ENCODE peak calls at places on chromosomes 6 and 20, in five cellular contexts. One of them, this sample, is unnamed. For H3K27me3, the result is how much of the 10 kb centered on the place peaks cover.

GRCh38 chr6:402901-403658 is 11.5 kb downstream of the IRF4 start:
- DNase-seq in HCT116: no peak
- DNase-seq in H1: no peak
- DNase-seq in GM12878: no peak
- DNase-seq in SK-N-SH: no peak
- DNase-seq in this sample: no peak

GRCh38 chr6:70166088-70166958 is 136.6 kb downstream of the COL9A1 start:
- DNase-seq in SK-N-SH: no peak
- DNase-seq in GM12878: no peak
- DNase-seq in H1: peak
- DNase-seq in HCT116: peak
- DNase-seq in this sample: peak

GRCh38 chr20:32072168-32072721 is 20.2 kb downstream of the HCK start:
- DNase-seq in H1: no peak
- DNase-seq in GM12878: no peak
- DNase-seq in HCT116: no peak
- DNase-seq in SK-N-SH: no peak
- DNase-seq in this sample: no peak

GRCh38 chr6:42095066-42095465 is 44.7 kb downstream of the TAF8 start:
- DNase-seq in GM12878: no peak
- DNase-seq in SK-N-SH: no peak
- DNase-seq in HCT116: no peak
- DNase-seq in H1: no peak
- DNase-seq in this sample: no peak

GRCh38 chr6:38755207-38755606 is 40.1 kb downstream of the DNAH8 start:
- DNase-seq in GM12878: no peak
- DNase-seq in SK-N-SH: no peak
- DNase-seq in HCT116: peak
- DNase-seq in H1: no peak
- DNase-seq in this sample: no peak

GRCh38 chr6:117449549-117450439 is 24.1 kb upstream of the ROS1 start:
- DNase-seq in GM12878: peak
- DNase-seq in H1: peak
- DNase-seq in HCT116: peak
- DNase-seq in SK-N-SH: peak
- DNase-seq in this sample: peak

GRCh38 chr6:106490453-106490852 is 129.9 kb downstream of the CRYBG1 start:
- DNase-seq in H1: no peak
- DNase-seq in GM12878: no peak
- DNase-seq in HCT116: no peak
- DNase-seq in SK-N-SH: no peak
- DNase-seq in this sample: no peak

GRCh38 chr6:43943781-43944250 is 173.8 kb downstream of the VEGFA start:
- DNase-seq in GM12878: no peak
- DNase-seq in HCT116: no peak
- DNase-seq in H1: no peak
- DNase-seq in SK-N-SH: no peak
- DNase-seq in this sample: no peak

GRCh38 chr6:159826004-159826403 is 25.9 kb downstream of the PNLDC1 start:
- DNase-seq in HCT116: no peak
- DNase-seq in SK-N-SH: no peak
- DNase-seq in H1: no peak
- DNase-seq in GM12878: no peak
- DNase-seq in this sample: no peak

GRCh38 chr6:154039231-154039842 is at the start of gene OPRM1:
- DNase-seq in H1: peak
- DNase-seq in GM12878: no peak
- DNase-seq in HCT116: no peak
- DNase-seq in SK-N-SH: peak
- DNase-seq in this sample: peak

GRCh38 chr20:59120491-59120890 is 43.1 kb upstream of the ZNF831 start:
- DNase-seq in H1: no peak
- DNase-seq in SK-N-SH: no peak
- DNase-seq in HCT116: no peak
- DNase-seq in GM12878: no peak
- DNase-seq in this sample: no peak

GRCh38 chr20:51221791-51222408 is 199.0 kb upstream of the KCNG1 start:
- DNase-seq in HCT116: peak
- DNase-seq in H1: peak
- DNase-seq in GM12878: no peak
- DNase-seq in SK-N-SH: no peak
- DNase-seq in this sample: no peak

GRCh38 chr6:155216312-155217028 is 47.3 kb upstream of the CLDN20 start:
- DNase-seq in SK-N-SH: no peak
- DNase-seq in HCT116: no peak
- DNase-seq in H1: no peak
- DNase-seq in GM12878: no peak
- DNase-seq in this sample: no peak
- TF ChIP-seq YY1 in SK-N-SH: no peak
- TF ChIP-seq YY1 in HCT116: no peak
- TF ChIP-seq YY1 in H1: no peak
- TF ChIP-seq YY1 in GM12878: no peak
- TF ChIP-seq YY1 in this sample: no peak

GRCh38 chr20:18056174-18057105 is 1.3 kb downstream of the OVOL2 start:
- DNase-seq in SK-N-SH: peak
- DNase-seq in HCT116: no peak
- DNase-seq in H1: peak
- DNase-seq in GM12878: no peak
- DNase-seq in this sample: no peak
- H3K27me3 ChIP-seq in SK-N-SH: half or more
- H3K27me3 ChIP-seq in HCT116: under half
- H3K27me3 ChIP-seq in H1: under half
- H3K27me3 ChIP-seq in GM12878: under half
- H3K27me3 ChIP-seq in this sample: half or more

GRCh38 chr6:14742171-14742570 is 503.7 kb upstream of the JARID2 start:
- DNase-seq in H1: no peak
- DNase-seq in GM12878: no peak
- DNase-seq in SK-N-SH: no peak
- DNase-seq in HCT116: no peak
- DNase-seq in this sample: no peak
- H3K9ac ChIP-seq in H1: no peak
- H3K9ac ChIP-seq in GM12878: no peak
- H3K9ac ChIP-seq in SK-N-SH: no peak
- H3K9ac ChIP-seq in HCT116: peak
- H3K9ac ChIP-seq in this sample: no peak

GRCh38 chr6:110656492-110656891 is 158.8 kb downstream of the CDK19 start:
- DNase-seq in SK-N-SH: no peak
- DNase-seq in GM12878: no peak
- DNase-seq in HCT116: no peak
- DNase-seq in H1: no peak
- DNase-seq in this sample: no peak
- TF ChIP-seq YY1 in SK-N-SH: no peak
- TF ChIP-seq YY1 in GM12878: no peak
- TF ChIP-seq YY1 in HCT116: no peak
- TF ChIP-seq YY1 in H1: no peak
- TF ChIP-seq YY1 in this sample: no peak

DNA sequence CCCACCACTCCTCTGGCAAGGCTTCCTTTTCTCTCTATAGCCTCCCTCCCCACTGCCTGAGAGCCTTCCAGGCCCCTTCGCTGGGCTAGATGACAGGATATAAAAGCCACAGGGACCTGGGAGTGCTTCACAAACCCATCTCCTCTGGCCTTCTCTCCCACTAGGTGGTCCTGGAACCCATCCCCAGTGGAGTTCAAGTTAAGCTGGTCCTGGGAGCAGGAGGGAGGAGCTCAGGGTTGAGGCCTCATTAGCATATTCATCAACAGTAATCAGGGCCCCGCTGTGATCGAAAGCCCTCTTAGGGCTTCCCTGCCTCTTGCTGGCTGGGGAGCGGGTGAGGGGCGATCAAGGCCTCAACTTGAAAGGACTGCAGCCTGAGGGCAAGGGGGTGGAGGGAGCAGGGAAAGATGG is 9.1 kb downstream of the EBF4 start:
- DNase-seq in H1: peak
- DNase-seq in SK-N-SH: no peak
- DNase-seq in GM12878: no peak
- DNase-seq in HCT116: no peak
- DNase-seq in this sample: peak
- H3K27me3 ChIP-seq in H1: under half
- H3K27me3 ChIP-seq in SK-N-SH: under half
- H3K27me3 ChIP-seq in GM12878: under half
- H3K27me3 ChIP-seq in HCT116: under half
- H3K27me3 ChIP-seq in this sample: under half

DNA sequence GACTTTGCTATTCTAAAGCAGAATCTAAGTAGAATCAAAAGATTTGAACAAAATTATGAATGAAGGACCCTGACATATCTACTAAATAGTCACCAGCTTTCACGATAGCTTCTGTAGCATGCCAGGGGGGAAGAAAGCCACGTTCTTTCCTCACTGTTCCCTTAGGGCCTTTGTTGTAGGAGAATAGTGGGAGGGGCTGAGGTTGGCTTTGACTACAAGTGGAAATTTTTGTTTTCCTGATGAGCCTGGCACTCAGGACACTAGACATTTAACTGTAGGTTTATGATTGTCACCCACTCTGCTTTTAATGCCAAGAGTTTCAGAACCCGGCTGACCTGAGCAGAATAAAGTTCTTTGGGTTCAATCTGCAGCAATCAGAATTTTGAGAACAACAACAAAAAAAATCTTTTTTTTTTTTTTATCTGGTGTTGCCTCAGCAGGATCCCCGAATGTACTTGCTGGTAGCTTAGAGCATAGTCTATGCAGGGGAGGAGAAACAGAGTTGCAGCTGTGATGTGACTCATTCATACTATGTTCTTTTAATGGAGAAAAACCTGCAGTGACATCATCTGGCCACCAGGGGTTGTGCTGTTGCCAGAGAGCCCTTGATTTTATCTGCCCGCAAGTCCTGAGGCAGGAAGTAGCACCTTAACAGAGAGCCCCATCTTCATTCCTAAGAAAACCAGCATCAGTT is 38.5 kb downstream of the TPD52L1 start:
- DNase-seq in SK-N-SH: peak
- DNase-seq in GM12878: peak
- DNase-seq in H1: peak
- DNase-seq in HCT116: peak
- DNase-seq in this sample: peak
- H3K9ac ChIP-seq in SK-N-SH: no peak
- H3K9ac ChIP-seq in GM12878: no peak
- H3K9ac ChIP-seq in H1: no peak
- H3K9ac ChIP-seq in HCT116: no peak
- H3K9ac ChIP-seq in this sample: no peak

DNA sequence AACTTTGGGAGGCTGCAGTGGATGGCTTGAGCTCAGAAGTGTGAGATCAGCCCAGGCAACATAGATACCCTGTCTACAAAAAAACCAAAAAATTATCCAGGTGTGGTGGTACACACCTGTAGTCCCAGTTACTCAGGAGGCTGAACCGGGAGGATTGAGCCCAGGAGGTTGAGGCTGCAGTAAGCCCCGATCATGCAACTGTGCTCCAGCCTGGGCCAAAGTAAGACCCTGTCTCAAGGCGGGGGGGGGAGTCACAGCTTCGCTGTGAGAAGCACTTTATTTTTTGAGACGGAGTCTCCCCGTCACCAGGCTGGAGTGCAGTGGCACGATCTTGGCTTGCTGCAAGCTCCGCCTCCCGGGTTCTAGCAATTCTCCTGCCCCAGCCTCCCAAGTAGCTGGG is 54.2 kb downstream of the EZR start:
- DNase-seq in GM12878: no peak
- DNase-seq in SK-N-SH: no peak
- DNase-seq in H1: no peak
- DNase-seq in HCT116: no peak
- DNase-seq in this sample: no peak
- TF ChIP-seq YY1 in GM12878: no peak
- TF ChIP-seq YY1 in SK-N-SH: no peak
- TF ChIP-seq YY1 in H1: no peak
- TF ChIP-seq YY1 in HCT116: no peak
- TF ChIP-seq YY1 in this sample: no peak

GRCh38 chr6:167801263-167801662 is 25.4 kb upstream of the AFDN start:
- DNase-seq in H1: peak
- DNase-seq in HCT116: no peak
- DNase-seq in GM12878: no peak
- DNase-seq in SK-N-SH: no peak
- DNase-seq in this sample: no peak
- H3K27me3 ChIP-seq in H1: under half
- H3K27me3 ChIP-seq in HCT116: under half
- H3K27me3 ChIP-seq in GM12878: under half
- H3K27me3 ChIP-seq in SK-N-SH: under half
- H3K27me3 ChIP-seq in this sample: under half

DNA sequence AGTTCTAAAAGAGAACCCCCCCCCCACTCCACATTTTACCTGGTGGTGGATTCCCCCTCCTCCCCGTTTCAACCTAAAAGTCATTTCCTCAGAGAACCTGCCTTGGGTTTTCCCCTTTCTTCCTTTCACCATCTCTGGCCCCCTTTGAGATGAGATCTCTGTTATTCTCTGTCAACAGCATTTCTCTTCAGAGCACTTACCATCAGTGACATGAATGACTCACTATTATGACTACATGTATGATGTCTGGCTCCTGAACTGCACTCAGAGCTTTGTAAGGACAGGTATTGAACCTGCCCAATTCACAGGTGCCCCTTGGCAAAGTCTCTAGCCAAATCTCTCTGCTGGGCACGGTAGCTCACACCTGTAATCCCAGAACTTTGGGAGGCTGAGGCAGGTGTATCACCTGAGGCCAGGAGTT is 61.4 kb upstream of the JARID2 start:
- DNase-seq in H1: no peak
- DNase-seq in GM12878: peak
- DNase-seq in HCT116: no peak
- DNase-seq in SK-N-SH: no peak
- DNase-seq in this sample: no peak
- H3K9ac ChIP-seq in H1: no peak
- H3K9ac ChIP-seq in GM12878: no peak
- H3K9ac ChIP-seq in HCT116: no peak
- H3K9ac ChIP-seq in SK-N-SH: no peak
- H3K9ac ChIP-seq in this sample: no peak

GRCh38 chr20:189611-190010 is at the start of gene DEFB128:
- DNase-seq in GM12878: no peak
- DNase-seq in SK-N-SH: no peak
- DNase-seq in H1: no peak
- DNase-seq in HCT116: no peak
- DNase-seq in this sample: no peak
- TF ChIP-seq YY1 in GM12878: no peak
- TF ChIP-seq YY1 in SK-N-SH: no peak
- TF ChIP-seq YY1 in H1: no peak
- TF ChIP-seq YY1 in HCT116: no peak
- TF ChIP-seq YY1 in this sample: no peak